ENCODE peak calls at places on chromosomes 5 and 9, in five cellular contexts. H is cardiac muscle cell, K is fibroblast of the aortic adventitia, P is dorsolateral prefrontal cortex, W is kidney. N is an unnamed sample.

GRCh38 chr5:140013536-140013935 is 29.6 kb downstream of the NRG2 start:
- DNase-seq in H (no peak), K (no peak), P (no peak), W (no peak), N (no peak)

GRCh38 chr9:95305770-95306492 is 11.6 kb downstream of the FANCC start:
- DNase-seq in H (no peak), K (peak; percentile 26), P (no peak), W (no peak), N (no peak)

GRCh38 chr5:19923742-19924141 is 64.3 kb downstream of the CDH18 start:
- DNase-seq in H (peak; percentile 18), K (peak; percentile 13), P (no peak), W (no peak), N (no peak)

GRCh38 chr9:89978185-89978584 is 373.4 kb downstream of the GADD45G start:
- DNase-seq in H (peak; percentile 23), K (peak; percentile 15), P (no peak), W (no peak), N (peak; percentile 38)

GRCh38 chr9:4397917-4398316 is 92.4 kb upstream of the SLC1A1 start:
- DNase-seq in H (peak; percentile 34), K (peak; percentile 63), P (no peak), W (no peak), N (peak; percentile 56)

GRCh38 chr5:72486371-72486770 is 20.8 kb downstream of the ZNF366 start:
- DNase-seq in H (peak; percentile 90), K (peak; percentile 93), P (no peak), W (no peak), N (peak; percentile 18)

GRCh38 chr5:86979801-86980510 is 287.7 kb upstream of the RASA1 start:
- DNase-seq in H (peak; percentile 93), K (peak; percentile 92), P (no peak), W (no peak), N (peak; percentile 86)

GRCh38 chr5:168726342-168726741 is 147.2 kb upstream of the PANK3 start:
- DNase-seq in H (no peak), K (no peak), P (no peak), W (no peak), N (no peak)

GRCh38 chr5:132420706-132421272 is 51.3 kb downstream of the SLC22A5 start:
- DNase-seq in H (no peak), K (no peak), P (no peak), W (no peak), N (no peak)

GRCh38 chr9:83239787-83240186 is 176.8 kb upstream of the RASEF start:
- DNase-seq in H (peak; percentile 57), K (peak; percentile 52), P (no peak), W (no peak), N (no peak)

GRCh38 chr5:57442080-57442839 is 40.4 kb downstream of the ACTBL2 start:
- DNase-seq in H (peak; percentile 97), K (peak; percentile 100), P (no peak), W (no peak), N (peak; percentile 43)

GRCh38 chr9:27518809-27519208 is 5.3 kb upstream of the IFNK start:
- DNase-seq in H (no peak), K (no peak), P (no peak), W (no peak), N (peak; percentile 43)

GRCh38 chr9:13567833-13568232 is 288.3 kb upstream of the MPDZ start:
- DNase-seq in H (no peak), K (peak; percentile 57), P (no peak), W (no peak), N (no peak)

GRCh38 chr5:143887901-143888648 is 76.1 kb downstream of the HMHB1 start:
- DNase-seq in H (peak; percentile 41), K (peak; percentile 69), P (no peak), W (no peak), N (peak; percentile 17)

GRCh38 chr5:132487841-132488555 is 2.6 kb downstream of the IRF1 start:
- DNase-seq in H (no peak), K (no peak), P (no peak), W (no peak), N (no peak)

GRCh38 chr5:153907170-153907775 is 131.4 kb downstream of the FAM114A2 start:
- DNase-seq in H (no peak), K (no peak), P (no peak), W (no peak), N (no peak)

GRCh38 chr5:154220625-154221024 is 30.1 kb downstream of the GALNT10 start:
- DNase-seq in H (peak; percentile 47), K (peak; percentile 71), P (no peak), W (no peak), N (peak; percentile 50)

GRCh38 chr5:111367081-111367480 is 142.9 kb downstream of the CAMK4 start:
- DNase-seq in H (no peak), K (no peak), P (no peak), W (no peak), N (peak; percentile 86)

GRCh38 chr5:81849769-81850367 is 99.0 kb upstream of the SSBP2 start:
- DNase-seq in H (no peak), K (no peak), P (no peak), W (no peak), N (no peak)

GRCh38 chr5:126499742-126500396 is 76.7 kb downstream of the GRAMD2B start:
- DNase-seq in H (peak; percentile 39), K (peak; percentile 34), P (no peak), W (no peak), N (no peak)

GRCh38 chr5:60323596-60323995 is 376.4 kb downstream of the DEPDC1B start:
- DNase-seq in H (no peak), K (no peak), P (no peak), W (no peak), N (no peak)

GRCh38 chr9:68685770-68686169 is 19.3 kb upstream of the PIP5K1B start:
- DNase-seq in H (peak; percentile 9), K (no peak), P (no peak), W (no peak), N (peak; percentile 13)

GRCh38 chr5:150081541-150082283 is 4.6 kb downstream of the CSF1R start:
- DNase-seq in H (peak; percentile 68), K (no peak), P (no peak), W (no peak), N (no peak)

GRCh38 chr9:81718244-81718643 is 28.9 kb upstream of the TLE1 start:
- DNase-seq in H (no peak), K (no peak), P (no peak), W (no peak), N (no peak)

GRCh38 chr9:112029921-112030444 is 133.4 kb downstream of the UGCG start:
- DNase-seq in H (no peak), K (peak; percentile 63), P (no peak), W (no peak), N (peak; percentile 97)

GRCh38 chr5:17604951-17605350 is 968 bp downstream of the TAF11L11 start:
- DNase-seq in H (no peak), K (no peak), P (no peak), W (no peak), N (no peak)

GRCh38 chr5:1652873-1653707 is 129.3 kb upstream of the LPCAT1 start:
- DNase-seq in H (peak; percentile 21), K (no peak), P (no peak), W (peak; percentile 68), N (no peak)
- TF ChIP-seq CTCF in H (no peak), K (no peak), P (no peak), W (no peak), N (no peak)

GRCh38 chr5:93583799-93584530 is 943 bp downstream of the NR2F1 start:
- DNase-seq in H (peak; percentile 69), K (peak; percentile 56), P (no peak), W (peak; percentile 74), N (no peak)

GRCh38 chr5:93584531-93585053 is 1.6 kb downstream of the NR2F1 start:
- DNase-seq in H (no peak), K (no peak), P (no peak), W (peak; percentile 74), N (no peak)

GRCh38 chr5:93585054-93585751 is 2.2 kb downstream of the NR2F1 start:
- DNase-seq in H (peak; percentile 42), K (peak; percentile 43), P (no peak), W (peak; percentile 58), N (no peak)

GRCh38 chr5:93586948-93587918 is 4.2 kb downstream of the NR2F1 start:
- DNase-seq in H (peak; percentile 55), K (no peak), P (no peak), W (peak; percentile 73), N (no peak)

DNA sequence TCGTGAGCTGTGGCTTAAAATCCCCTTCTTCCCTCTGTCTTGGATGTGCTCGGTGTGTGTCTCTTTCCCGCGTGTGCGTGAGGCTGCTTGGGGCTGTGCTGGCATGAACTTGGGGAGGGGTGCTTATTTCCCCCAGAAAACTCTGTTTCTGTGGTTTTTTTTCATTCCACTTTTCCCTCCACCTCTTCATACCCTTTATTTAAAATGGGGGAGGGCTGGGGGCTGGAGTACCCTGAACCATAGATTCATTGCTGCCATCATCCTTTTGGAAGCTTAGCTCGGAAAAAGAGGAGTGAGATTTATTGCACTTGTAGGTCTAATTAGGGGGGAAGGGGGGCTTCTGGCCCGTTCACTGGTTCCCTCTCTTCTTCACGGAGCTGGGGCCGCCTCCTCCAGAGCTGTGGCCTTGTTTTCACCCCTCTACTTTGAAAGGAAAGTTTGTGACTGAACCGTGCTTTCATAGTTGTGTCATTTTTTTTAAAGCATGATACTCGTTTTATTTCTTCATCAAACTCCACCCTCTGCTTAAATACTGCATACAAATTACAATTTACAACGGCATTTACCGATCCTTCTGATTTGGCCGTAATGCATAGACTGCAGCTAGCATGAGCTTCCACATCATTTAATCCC is 2.8 kb downstream of the NR2F1 start:
- DNase-seq in H (peak; percentile 48), K (peak; percentile 32), P (no peak), W (peak; percentile 58), N (no peak)
- H3K4me3 ChIP-seq in H (peak overlapping the region; percentile 48), K (peak overlapping the region; percentile 89), P (peak overlapping the region; percentile 63), W (peak overlapping the region; percentile 64), N (no peak overlapping the region)

DNA sequence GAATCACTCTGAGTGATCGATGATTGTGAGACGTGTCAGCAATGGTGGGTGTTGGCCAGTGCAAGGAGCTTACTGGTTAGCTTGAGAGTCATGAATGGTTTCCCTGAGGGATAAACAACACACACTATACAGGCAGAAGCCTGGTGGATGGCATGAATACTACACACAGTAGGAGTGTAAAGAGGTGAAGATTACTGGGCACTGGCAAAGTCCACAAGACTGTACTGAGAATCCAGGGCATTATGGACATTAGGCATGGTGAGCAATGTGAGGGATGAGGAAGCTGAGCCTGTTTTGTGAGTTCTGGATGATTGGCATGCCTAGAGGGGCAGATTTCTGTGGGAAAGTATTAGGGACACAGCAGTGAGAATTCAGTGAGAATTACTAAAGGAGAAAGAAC is 71.3 kb downstream of the KDM4C start:
- DNase-seq in H (no peak), K (no peak), P (no peak), W (no peak), N (peak; percentile 60)
- TF ChIP-seq CTCF in H (no peak), K (no peak), P (no peak), W (no peak), N (no peak)

DNA sequence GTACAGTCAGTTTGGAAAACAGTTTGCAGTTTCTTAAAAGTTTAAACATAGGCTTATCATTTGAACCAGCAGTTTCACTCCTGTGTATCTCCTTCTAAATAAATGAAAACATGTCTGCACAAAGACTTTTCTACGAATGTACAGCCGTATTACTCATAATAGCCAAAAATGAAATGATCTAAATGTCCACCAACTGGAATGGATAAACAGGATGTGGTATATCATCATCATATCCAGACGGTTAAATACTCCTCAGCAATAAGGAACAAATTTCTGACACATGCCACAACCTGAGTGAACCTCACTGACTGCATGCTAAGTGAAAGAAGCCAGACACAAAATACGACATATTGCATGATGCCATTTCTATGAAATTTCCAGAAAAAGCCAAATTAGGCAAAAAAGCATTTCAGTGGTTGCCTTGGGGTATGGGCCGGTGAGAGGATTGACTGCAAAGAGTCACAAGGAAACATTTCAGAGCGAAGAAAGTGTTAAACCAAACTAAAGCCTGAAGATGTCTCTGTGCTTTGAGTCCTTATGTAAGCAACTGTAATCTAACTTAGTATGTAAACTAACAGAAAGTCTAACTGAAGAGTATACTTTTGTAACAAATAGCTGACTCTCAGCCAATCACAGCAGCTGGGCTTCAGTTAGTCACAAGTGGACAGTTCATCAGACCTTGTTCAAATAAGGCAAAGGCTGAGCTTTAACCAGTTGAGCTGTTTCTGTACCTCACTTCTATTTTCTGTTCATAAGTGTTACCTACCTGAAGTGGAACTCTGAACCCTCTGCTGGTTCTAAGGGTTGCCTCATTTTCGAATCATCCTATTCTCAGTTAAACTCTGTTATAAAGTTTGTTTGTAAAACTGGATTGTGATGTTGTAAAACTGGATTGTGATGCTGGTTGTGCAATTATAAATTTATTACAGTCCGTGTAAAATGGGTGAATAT is 65.2 kb downstream of the TRIO start:
- DNase-seq in H (peak; percentile 75), K (peak; percentile 88), P (no peak), W (no peak), N (peak; percentile 98)
- H3K4me3 ChIP-seq in H (no peak overlapping the region), K (peak overlapping the region; percentile 16), P (no peak overlapping the region), W (no peak overlapping the region), N (no peak overlapping the region)

N was measured in bronchial epithelial cell.